ENCODE peak calls at places on chromosomes 2 and 18, in ten cellular contexts. N is hepatic stellate cell; D is HT1080; X is Jurkat, Clone E6-1; W is fibroblast of lung; O is astrocyte; V is stimulated activated CD8-positive, alpha-beta memory T cell treated with anti-CD3 and anti-CD28 coated beads, Interleukin-15, amount 100 ng/mL, for 24 hours; I is left lung; P is HCT116; K is NAMALWA. Z is an unnamed sample.
A peak's percentile ranks its signal among the peaks of the same experiment; 100 is the strongest.

GRCh38 chr2:176158855-176159677 is 2.0 kb downstream of the HOXD3 start:
- DNase-seq in W (peak; percentile 73), N (no peak), X (no peak), P (no peak), V (no peak), D (no peak), O (no peak), K (no peak), I (no peak), Z (no peak)

GRCh38 chr18:35732652-35733051 is 151.1 kb downstream of the GALNT1 start:
- DNase-seq in I (no peak), X (no peak), K (no peak), N (no peak), W (peak; percentile 87), P (no peak), V (no peak), D (no peak), O (peak; percentile 85), Z (peak; percentile 17)

GRCh38 chr2:48607307-48608014 is 10.2 kb upstream of the GTF2A1L start:
- DNase-seq in D (peak; percentile 50), K (no peak), X (no peak), O (peak; percentile 21), P (peak; percentile 68), I (no peak), N (no peak), V (no peak), W (peak; percentile 51), Z (no peak)

GRCh38 chr18:54607213-54607934 is 16.3 kb downstream of the DYNAP start:
- DNase-seq in N (no peak), W (peak; percentile 53), D (peak; percentile 47), K (no peak), X (no peak), O (peak; percentile 46), I (no peak), P (no peak), V (no peak), Z (no peak)

GRCh38 chr2:160144278-160144990 is 55.6 kb downstream of the ITGB6 start:
- DNase-seq in O (peak; percentile 47), V (no peak), X (peak; percentile 32), N (no peak), D (no peak), K (no peak), I (no peak), P (no peak), W (peak; percentile 54), Z (no peak)

GRCh38 chr2:197615033-197615652 is 60.2 kb downstream of the RFTN2 start:
- DNase-seq in D (no peak), K (no peak), X (no peak), P (peak; percentile 18), W (no peak), O (no peak), I (no peak), N (no peak), V (no peak), Z (no peak)

GRCh38 chr2:214671330-214671850 is 138.1 kb downstream of the BARD1 start:
- DNase-seq in K (no peak), I (no peak), O (no peak), V (no peak), W (peak; percentile 14), P (no peak), X (no peak), N (no peak), D (no peak), Z (no peak)

GRCh38 chr2:55871637-55872036 is 51.9 kb downstream of the EFEMP1 start:
- DNase-seq in W (no peak), P (no peak), O (no peak), D (no peak), K (peak; percentile 74), N (no peak), X (no peak), V (no peak), I (no peak), Z (no peak)

GRCh38 chr18:36186461-36187137 is 698 bp upstream of the MOCOS start:
- DNase-seq in N (peak; percentile 45), K (no peak), I (peak; percentile 88), O (no peak), D (peak; percentile 34), X (no peak), V (no peak), P (no peak), W (peak; percentile 44), Z (peak; percentile 48)

GRCh38 chr2:94956797-94957391 is 68.6 kb upstream of the MAL start:
- DNase-seq in W (peak; percentile 9), V (no peak), I (no peak), O (peak; percentile 6), K (peak; percentile 52), N (peak; percentile 32), P (peak; percentile 13), D (no peak), X (peak; percentile 14), Z (peak; percentile 69)

GRCh38 chr2:137986268-137986667 is 22.0 kb downstream of the HNMT start:
- DNase-seq in W (no peak), D (no peak), O (no peak), X (no peak), V (no peak), N (no peak), I (no peak), P (no peak), K (no peak), Z (no peak)

GRCh38 chr2:6492573-6492972 is 373.1 kb downstream of the CMPK2 start:
- DNase-seq in V (no peak), I (no peak), O (no peak), X (no peak), K (no peak), D (peak; percentile 20), W (peak; percentile 6), N (no peak), P (no peak), Z (no peak)

GRCh38 chr2:9071032-9071431 is 67.5 kb upstream of the MBOAT2 start:
- DNase-seq in I (no peak), O (peak; percentile 90), X (no peak), N (peak; percentile 19), W (peak; percentile 94), D (peak; percentile 98), V (no peak), P (peak; percentile 99), K (no peak), Z (peak; percentile 25)

GRCh38 chr18:59308201-59309014 is 10.0 kb downstream of the CPLX4 start:
- DNase-seq in V (peak; percentile 65), P (peak; percentile 43), N (peak; percentile 71), I (peak; percentile 92), O (peak; percentile 18), K (peak; percentile 57), D (peak; percentile 75), X (no peak), W (peak; percentile 51), Z (peak; percentile 90)